ENCODE peak calls at places on chromosomes 1 and 21, in five cellular contexts. P is neuronal stem cell, Z is fibroblast of lung, G is adrenal gland, W is cardiac muscle cell. T is an unnamed sample.

GRCh38 chr1:51535006-51535592 is 16.0 kb upstream of the EPS15 start:
- DNase-seq in P (peak; percentile 21), Z (peak; percentile 61), G (peak; percentile 78), W (peak; percentile 35), T (no peak)

GRCh38 chr1:45793942-45794604 is 9.3 kb upstream of the MAST2 start:
- DNase-seq in P (no peak), Z (no peak), G (no peak), W (no peak), T (no peak)

GRCh38 chr1:36735939-36736730 is 253.4 kb upstream of the CSF3R start:
- DNase-seq in P (no peak), Z (no peak), G (no peak), W (no peak), T (no peak)

GRCh38 chr1:15245593-15246325 is 1.3 kb upstream of the FHAD1 start:
- DNase-seq in P (no peak), Z (peak; percentile 44), G (peak; percentile 45), W (no peak), T (no peak)

GRCh38 chr1:51969038-51969705 is 21.3 kb downstream of the RAB3B start:
- DNase-seq in P (no peak), Z (peak; percentile 99), G (no peak), W (no peak), T (no peak)

GRCh38 chr1:246181244-246181643 is 325.8 kb downstream of the SMYD3 start:
- DNase-seq in P (no peak), Z (no peak), G (no peak), W (no peak), T (no peak)

GRCh38 chr1:47688631-47689296 is 250.9 kb downstream of the FOXD2 start:
- DNase-seq in P (no peak), Z (no peak), G (peak; percentile 5), W (no peak), T (no peak)

GRCh38 chr1:985126-985525 is 3.2 kb upstream of the PERM1 start:
- DNase-seq in P (no peak), Z (no peak), G (no peak), W (no peak), T (no peak)

GRCh38 chr1:173405758-173406344 is 71.3 kb upstream of the PRDX6 start:
- DNase-seq in P (no peak), Z (peak; percentile 76), G (no peak), W (no peak), T (no peak)

GRCh38 chr1:64758233-64758632 is 13.4 kb downstream of the RAVER2 start:
- DNase-seq in P (no peak), Z (no peak), G (no peak), W (no peak), T (no peak)

GRCh38 chr1:96374076-96374762 is 347.4 kb upstream of the PTBP2 start:
- DNase-seq in P (no peak), Z (peak; percentile 74), G (no peak), W (no peak), T (no peak)

GRCh38 chr21:27564684-27565280 is 597.9 kb upstream of the ADAMTS5 start:
- DNase-seq in P (peak; percentile 18), Z (peak; percentile 40), G (peak; percentile 42), W (peak; percentile 63), T (no peak)

GRCh38 chr1:26350701-26351590 is 3.0 kb downstream of the CRYBG2 start:
- DNase-seq in P (peak; percentile 65), Z (peak; percentile 27), G (no peak), W (no peak), T (no peak)

GRCh38 chr21:44596068-44596725 is 3.9 kb upstream of the KRTAP10-6 start:
- DNase-seq in P (no peak), Z (peak; percentile 42), G (no peak), W (no peak), T (no peak)

GRCh38 chr1:156119503-156120209 is 5.1 kb downstream of the LMNA start:
- DNase-seq in P (no peak), Z (peak; percentile 78), G (peak; percentile 69), W (no peak), T (no peak)

GRCh38 chr1:63915121-63915520 is 141.3 kb downstream of the ROR1 start:
- DNase-seq in P (no peak), Z (peak; percentile 32), G (no peak), W (no peak), T (no peak)

GRCh38 chr1:89274431-89274857 is 1.8 kb upstream of the GBP5 start:
- DNase-seq in P (no peak), Z (peak; percentile 68), G (no peak), W (no peak), T (peak; percentile 55)

GRCh38 chr1:46682064-46682463 is 10.4 kb downstream of the TEX38 start:
- DNase-seq in P (no peak), Z (no peak), G (no peak), W (no peak), T (no peak)

GRCh38 chr1:6343506-6344405 is 49.8 kb downstream of the ACOT7 start:
- DNase-seq in P (peak; percentile 80), Z (peak; percentile 73), G (peak; percentile 76), W (peak; percentile 84), T (peak; percentile 51)

GRCh38 chr1:66777846-66778245 is 23.2 kb downstream of the INSL5 start:
- DNase-seq in P (no peak), Z (no peak), G (no peak), W (no peak), T (no peak)

GRCh38 chr1:24954631-24955030 is 24.6 kb upstream of the RUNX3 start:
- DNase-seq in P (no peak), Z (no peak), G (no peak), W (no peak), T (no peak)

GRCh38 chr1:92994105-92994712 is 32.9 kb upstream of the DIPK1A start:
- DNase-seq in P (peak; percentile 72), Z (peak; percentile 72), G (peak; percentile 89), W (peak; percentile 95), T (peak; percentile 85)

GRCh38 chr1:215911406-215911968 is 344.4 kb downstream of the KCTD3 start:
- DNase-seq in P (no peak), Z (peak; percentile 23), G (no peak), W (no peak), T (no peak)

GRCh38 chr1:4109626-4109940 is 209.5 kb upstream of the C1orf174 start:
- DNase-seq in P (no peak), Z (no peak), G (no peak), W (no peak), T (no peak)

GRCh38 chr1:95098196-95098595 is 19.0 kb upstream of the TLCD4 start:
- DNase-seq in P (no peak), Z (peak; percentile 56), G (no peak), W (no peak), T (no peak)

GRCh38 chr1:10607228-10607627 is 132.5 kb downstream of the PEX14 start:
- DNase-seq in P (no peak), Z (peak; percentile 20), G (no peak), W (no peak), T (no peak)

GRCh38 chr1:230857077-230857476 is 11.2 kb downstream of the C1orf198 start:
- DNase-seq in P (no peak), Z (peak; percentile 86), G (no peak), W (no peak), T (no peak)

GRCh38 chr1:210700511-210700910 is 371.8 kb downstream of the HHAT start:
- DNase-seq in P (no peak), Z (peak; percentile 36), G (no peak), W (no peak), T (no peak)

GRCh38 chr1:209435654-209436566 is 147.6 kb upstream of the CAMK1G start:
- DNase-seq in P (peak; percentile 74), Z (peak; percentile 74), G (peak; percentile 73), W (peak; percentile 82), T (no peak)

GRCh38 chr1:15384301-15384901 is 25.3 kb upstream of the EFHD2 start:
- DNase-seq in P (peak; percentile 57), Z (peak; percentile 57), G (no peak), W (no peak), T (no peak)

DNA sequence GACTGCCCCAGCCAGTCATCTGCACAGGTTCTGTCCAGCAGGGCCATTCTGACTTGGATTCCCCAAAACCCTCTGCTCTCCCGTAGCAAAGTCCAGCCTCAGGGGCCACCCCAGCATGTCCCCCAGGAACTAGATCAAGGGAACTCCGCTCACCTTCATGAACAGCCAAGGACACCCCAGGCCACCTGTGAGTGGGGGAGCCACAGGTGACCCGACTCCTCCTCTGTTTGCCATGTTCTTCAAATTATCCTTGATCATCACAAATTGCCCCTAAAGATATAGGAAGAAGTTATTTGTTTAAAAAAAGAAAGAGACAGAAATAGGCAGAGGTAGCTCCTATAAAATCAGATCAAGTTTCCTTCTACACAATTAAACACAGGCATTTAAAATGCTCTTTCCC is 475.0 kb downstream of the MATN1 start:
- DNase-seq in P (no peak), Z (no peak), G (no peak), W (no peak), T (no peak)
- H3K27me3 ChIP-seq in P (peaks cover 4% of the 10 kb centered on the region), Z (no peaks in the 10 kb centered on the region), G (peaks cover 11% of the 10 kb centered on the region), W (no peaks in the 10 kb centered on the region), T (no peaks in the 10 kb centered on the region)

GRCh38 chr1:229603387-229604005 is 22.4 kb downstream of the TAF5L start:
- DNase-seq in P (no peak), Z (no peak), G (no peak), W (no peak), T (no peak)
- H3K36me3 ChIP-seq in P (peaks cover 20% of the 10 kb centered on the region), Z (peaks cover 14% of the 10 kb centered on the region), G (peaks cover 40% of the 10 kb centered on the region), W (peaks cover 11% of the 10 kb centered on the region), T (peaks cover 12% of the 10 kb centered on the region)

GRCh38 chr1:203304391-203304918 is 864 bp upstream of the BTG2 start:
- DNase-seq in P (no peak), Z (no peak), G (no peak), W (no peak), T (no peak)

GRCh38 chr1:203300441-203301330 is 4.6 kb upstream of the BTG2 start:
- DNase-seq in P (no peak), Z (no peak), G (no peak), W (no peak), T (no peak)

GRCh38 chr1:203301331-203301668 is 4.0 kb upstream of the BTG2 start:
- DNase-seq in P (no peak), Z (no peak), G (no peak), W (no peak), T (no peak)

GRCh38 chr1:203302894-203303293 is 2.4 kb upstream of the BTG2 start:
- DNase-seq in P (no peak), Z (no peak), G (no peak), W (no peak), T (no peak)

DNA sequence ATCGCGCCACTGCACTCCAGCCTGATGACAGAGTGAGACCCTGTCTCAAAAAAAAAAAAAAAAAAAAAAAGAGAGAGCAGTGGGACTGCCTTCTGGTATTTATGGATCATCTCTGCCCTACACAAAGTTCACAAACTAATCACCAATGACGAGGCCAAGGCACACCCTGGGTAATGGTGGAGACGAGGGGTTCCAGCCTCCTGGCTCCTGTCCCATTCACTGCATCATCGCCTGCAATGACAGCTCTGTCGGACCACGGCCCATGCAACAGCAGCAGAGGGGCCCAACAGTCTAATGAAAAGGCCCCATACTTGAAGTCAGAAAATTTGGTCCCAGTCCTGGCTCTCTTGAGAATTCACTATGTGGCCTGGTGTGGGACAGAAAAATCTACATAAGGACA is 2.9 kb upstream of the BTG2 start:
- DNase-seq in P (no peak), Z (no peak), G (no peak), W (no peak), T (no peak)
- H3K27me3 ChIP-seq in P (peaks cover 51% of the 10 kb centered on the region), Z (peaks cover 15% of the 10 kb centered on the region), G (no peaks in the 10 kb centered on the region), W (no peaks in the 10 kb centered on the region), T (no peaks in the 10 kb centered on the region)

DNA sequence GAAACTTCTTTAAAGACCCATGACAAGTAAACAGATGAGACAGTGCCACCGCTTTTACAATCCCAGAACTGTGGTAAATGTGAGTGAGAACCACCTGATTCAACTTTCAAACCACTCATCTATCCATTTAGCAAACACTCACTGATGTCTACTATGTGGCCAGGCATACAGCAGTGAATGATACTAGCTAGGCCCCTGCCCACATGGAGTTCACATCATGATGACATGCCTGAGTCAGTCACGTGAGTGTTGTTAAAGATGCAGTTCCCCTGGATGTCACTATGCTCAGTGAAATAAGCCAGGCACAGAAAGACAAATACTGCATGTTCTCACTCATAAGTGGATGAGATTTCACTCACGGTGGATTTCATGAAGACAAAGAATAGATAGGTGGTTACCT is 28.4 kb downstream of the STX6 start:
- DNase-seq in P (no peak), Z (no peak), G (no peak), W (no peak), T (no peak)
- H3K36me3 ChIP-seq in P (peaks cover 21% of the 10 kb centered on the region), Z (peaks cover 2% of the 10 kb centered on the region), G (peaks cover 12% of the 10 kb centered on the region), W (peaks cover 29% of the 10 kb centered on the region), T (no peaks in the 10 kb centered on the region)

T was measured in naive thymus-derived CD4-positive, alpha-beta T cell.